ENCODE peak calls at places on chromosomes 11 and 22, in eight cellular contexts. N is iPS DF 6.9; I is stimulated activated CD4-positive, alpha-beta T cell treated with anti-CD3 and anti-CD28 coated beads, Interleukin-2, amount 100 ng/mL, for 48 hours; H is T-helper 1 cell; Q is HCT116; S is HS-5; L is activated CD8-positive, alpha-beta memory T cell treated with anti-CD3 and anti-CD28 coated beads, Interleukin-2, amount 10 ng/mL, durations not matched to agents 7 days and 5 days; Z is CD4-positive, alpha-beta memory T cell. G is an unnamed sample.

GRCh38 chr22:50548913-50549790 is 3.5 kb downstream of the KLHDC7B start:
- DNase-seq in Q (no peak), Z (no peak), I (no peak), L (no peak), S (no peak), H (no peak), N (no peak), G (no peak)

GRCh38 chr11:115181480-115181879 is 322.7 kb downstream of the CADM1 start:
- DNase-seq in L (no peak), Z (no peak), I (no peak), S (no peak), H (no peak), N (no peak), Q (no peak), G (no peak)

GRCh38 chr11:29310016-29310415 is 706.8 kb downstream of the KCNA4 start:
- DNase-seq in Q (no peak), I (no peak), Z (no peak), S (peak; percentile 79), N (no peak), L (no peak), H (no peak), G (no peak)

GRCh38 chr11:62832346-62833234 is at the start of gene TEX54:
- DNase-seq in L (peak; percentile 54), Q (no peak), S (no peak), Z (no peak), H (no peak), I (no peak), N (no peak), G (no peak)

GRCh38 chr11:45713573-45713972 is 48.2 kb upstream of the CHST1 start:
- DNase-seq in L (no peak), N (no peak), S (no peak), H (no peak), I (no peak), Z (no peak), Q (no peak), G (no peak)

GRCh38 chr11:20158597-20159257 is 1.5 kb downstream of the DBX1 start:
- DNase-seq in L (no peak), H (no peak), S (no peak), Q (no peak), I (no peak), N (no peak), Z (no peak), G (no peak)

GRCh38 chr11:46072172-46072964 is 48.9 kb downstream of the PHF21A start:
- DNase-seq in L (no peak), Z (no peak), S (no peak), I (no peak), Q (no peak), H (no peak), N (no peak), G (no peak)

GRCh38 chr11:124661553-124661952 is 12.0 kb downstream of the SIAE start:
- DNase-seq in Q (no peak), I (no peak), H (no peak), N (no peak), S (no peak), Z (no peak), L (no peak), G (no peak)

GRCh38 chr11:369336-370018 is at the start of gene B4GALNT4:
- DNase-seq in I (no peak), H (no peak), Z (no peak), L (no peak), Q (no peak), N (no peak), S (no peak), G (no peak)

GRCh38 chr22:45493286-45493771 is 9.4 kb upstream of the FBLN1 start:
- DNase-seq in L (no peak), N (no peak), I (no peak), Q (no peak), H (no peak), S (no peak), Z (no peak), G (no peak)

GRCh38 chr11:11817957-11818356 is 23.8 kb upstream of the USP47 start:
- DNase-seq in H (no peak), L (no peak), I (no peak), Z (no peak), S (no peak), Q (no peak), N (no peak), G (no peak)

GRCh38 chr11:44865866-44866272 is 84.8 kb downstream of the TP53I11 start:
- DNase-seq in H (no peak), I (no peak), N (no peak), S (no peak), Z (no peak), L (no peak), Q (no peak), G (no peak)

GRCh38 chr11:36150986-36151385 is 138.2 kb downstream of the COMMD9 start:
- DNase-seq in N (no peak), S (no peak), H (no peak), I (no peak), Z (no peak), L (no peak), Q (no peak), G (no peak)

GRCh38 chr11:120715239-120715638 is 203.7 kb downstream of the GRIK4 start:
- DNase-seq in Q (no peak), S (no peak), I (no peak), N (no peak), L (no peak), Z (no peak), H (no peak), G (no peak)

GRCh38 chr11:44978961-44979331 is 28.3 kb upstream of the TP53I11 start:
- DNase-seq in Z (no peak), I (no peak), H (no peak), N (no peak), S (no peak), Q (no peak), L (no peak), G (no peak)

GRCh38 chr11:2401436-2401984 is 960 bp downstream of the TSSC4 start:
- DNase-seq in S (no peak), L (no peak), Q (no peak), I (no peak), Z (no peak), N (no peak), H (no peak), G (no peak)

GRCh38 chr11:73663604-73664495 is 17.5 kb downstream of the PLEKHB1 start:
- DNase-seq in Z (no peak), N (no peak), Q (no peak), S (no peak), L (no peak), I (no peak), H (no peak), G (no peak)

GRCh38 chr22:27420817-27421361 is 380.7 kb downstream of the MN1 start:
- DNase-seq in I (no peak), Q (no peak), S (peak; percentile 51), H (no peak), Z (no peak), L (no peak), N (no peak), G (no peak)

GRCh38 chr22:38745676-38746460 is 9.9 kb downstream of the SUN2 start:
- DNase-seq in H (no peak), Q (no peak), Z (peak; percentile 41), I (no peak), L (no peak), N (no peak), S (no peak), G (no peak)

GRCh38 chr11:61297741-61298140 is 2.6 kb upstream of the VWCE start:
- DNase-seq in Q (no peak), H (no peak), I (no peak), Z (no peak), L (no peak), S (peak; percentile 58), N (no peak), G (no peak)

GRCh38 chr11:65786786-65787636 is at the start of gene OVOL1:
- DNase-seq in I (no peak), Z (peak; percentile 62), L (no peak), N (no peak), S (no peak), Q (peak; percentile 56), H (no peak), G (peak; percentile 17)

GRCh38 chr11:119108151-119108856 is 1.2 kb downstream of the C2CD2L start:
- DNase-seq in L (peak; percentile 66), H (no peak), Z (peak; percentile 68), S (no peak), Q (no peak), N (no peak), I (no peak), G (peak; percentile 55)

GRCh38 chr22:24115247-24116207 is 65.8 kb upstream of the SUSD2 start:
- DNase-seq in Z (no peak), I (no peak), N (no peak), L (no peak), S (no peak), Q (no peak), H (no peak), G (no peak)